ENCODE peak calls at places on chromosomes 1 and 21, in four cellular contexts. K is left ventricle myocardium inferior, D is lung, J is HepG2. P is an unnamed sample.

GRCh38 chr1:19676438-19676922 is 11.8 kb downstream of the HTR6 start:
- DNase-seq in K (peak; percentile 69), J (peak; percentile 38), D (peak; percentile 47), P (peak; percentile 58)

GRCh38 chr1:1281533-1282321 is 1.5 kb downstream of the SCNN1D start:
- DNase-seq in D (peak; percentile 62), K (peak; percentile 85), J (peak; percentile 67), P (peak; percentile 76)

GRCh38 chr1:34009340-34009975 is 145.6 kb downstream of the HMGB4 start:
- DNase-seq in K (no peak), D (no peak), J (no peak), P (no peak)

GRCh38 chr1:113266788-113267187 is 123.5 kb upstream of the MAGI3 start:
- DNase-seq in K (no peak), J (no peak), D (no peak), P (no peak)

GRCh38 chr1:235930543-235930942 is 63.8 kb upstream of the LYST start:
- DNase-seq in K (no peak), D (peak; percentile 62), J (no peak), P (no peak)

GRCh38 chr1:4171480-4172450 is 271.7 kb upstream of the C1orf174 start:
- DNase-seq in J (no peak), K (peak; percentile 20), D (no peak), P (no peak)

GRCh38 chr1:198121058-198121829 is 35.6 kb upstream of the NEK7 start:
- DNase-seq in K (no peak), J (no peak), D (no peak), P (peak; percentile 84)

GRCh38 chr1:177208920-177209319 is 38.2 kb downstream of the BRINP2 start:
- DNase-seq in K (no peak), D (no peak), J (no peak), P (no peak)

GRCh38 chr1:245046764-245047163 is 108.0 kb upstream of the KIF26B start:
- DNase-seq in K (no peak), D (no peak), J (no peak), P (no peak)

GRCh38 chr1:68384321-68384813 is 65.4 kb downstream of the RPE65 start:
- DNase-seq in J (peak; percentile 11), D (no peak), K (no peak), P (peak; percentile 98)

GRCh38 chr1:13809461-13810159 is 109.6 kb downstream of the PRDM2 start:
- DNase-seq in D (no peak), K (no peak), J (no peak), P (no peak)
- H3K4me1 ChIP-seq in D (no peaks in the 10 kb centered on the region), K (peaks cover 22% of the 10 kb centered on the region), J (no peaks in the 10 kb centered on the region), P (no peaks in the 10 kb centered on the region)

GRCh38 chr21:23936224-23936623 is 1671.1 kb downstream of the MRPL39 start:
- DNase-seq in D (no peak), K (no peak), J (no peak), P (no peak)
- TF ChIP-seq CTCF in D (no peak), K (peak; percentile 33), J (no peak), P (no peak)

GRCh38 chr1:221162352-221162751 is 283.1 kb downstream of the HLX start:
- DNase-seq in J (no peak), D (no peak), K (no peak), P (no peak)
- H3K4me1 ChIP-seq in J (no peaks in the 10 kb centered on the region), D (peaks cover 9% of the 10 kb centered on the region), K (peaks cover 29% of the 10 kb centered on the region), P (no peaks in the 10 kb centered on the region)

GRCh38 chr1:149945206-149945605 is 8.5 kb upstream of the MTMR11 start:
- DNase-seq in D (no peak), J (no peak), K (no peak), P (no peak)

GRCh38 chr1:149937779-149938178 is 1.1 kb upstream of the MTMR11 start:
- DNase-seq in D (no peak), K (no peak), J (no peak), P (no peak)

GRCh38 chr1:149940427-149940826 is 3.7 kb upstream of the MTMR11 start:
- DNase-seq in D (no peak), K (no peak), J (no peak), P (no peak)

GRCh38 chr1:149942885-149943284 is 6.2 kb upstream of the MTMR11 start:
- DNase-seq in K (no peak), J (no peak), D (no peak), P (no peak)

GRCh38 chr1:149942207-149942606 is 5.5 kb upstream of the MTMR11 start:
- DNase-seq in D (no peak), K (no peak), J (peak; percentile 56), P (no peak)
- TF ChIP-seq CTCF in D (no peak), K (peak; percentile 46), J (peak; percentile 64), P (peak; percentile 10)

GRCh38 chr1:145751491-145752021 is 32.3 kb downstream of the CD160 start:
- DNase-seq in K (no peak), J (no peak), D (no peak), P (peak; percentile 81)
- H3K4me1 ChIP-seq in K (peaks cover 16% of the 10 kb centered on the region), J (no peaks in the 10 kb centered on the region), D (no peaks in the 10 kb centered on the region), P (peaks cover 13% of the 10 kb centered on the region)

GRCh38 chr1:157136133-157136532 is 2.1 kb downstream of the ETV3 start:
- DNase-seq in D (no peak), J (peak; percentile 22), K (no peak), P (peak; percentile 32)
- TF ChIP-seq CTCF in D (no peak), J (peak; percentile 15), K (no peak), P (peak; percentile 57)

GRCh38 chr1:230146709-230147108 is 79.7 kb downstream of the GALNT2 start:
- DNase-seq in D (no peak), J (no peak), K (no peak), P (no peak)
- H3K4me1 ChIP-seq in D (peaks cover 3% of the 10 kb centered on the region), J (peaks cover 50% of the 10 kb centered on the region), K (peaks cover 75% of the 10 kb centered on the region), P (no peaks in the 10 kb centered on the region)

DNA sequence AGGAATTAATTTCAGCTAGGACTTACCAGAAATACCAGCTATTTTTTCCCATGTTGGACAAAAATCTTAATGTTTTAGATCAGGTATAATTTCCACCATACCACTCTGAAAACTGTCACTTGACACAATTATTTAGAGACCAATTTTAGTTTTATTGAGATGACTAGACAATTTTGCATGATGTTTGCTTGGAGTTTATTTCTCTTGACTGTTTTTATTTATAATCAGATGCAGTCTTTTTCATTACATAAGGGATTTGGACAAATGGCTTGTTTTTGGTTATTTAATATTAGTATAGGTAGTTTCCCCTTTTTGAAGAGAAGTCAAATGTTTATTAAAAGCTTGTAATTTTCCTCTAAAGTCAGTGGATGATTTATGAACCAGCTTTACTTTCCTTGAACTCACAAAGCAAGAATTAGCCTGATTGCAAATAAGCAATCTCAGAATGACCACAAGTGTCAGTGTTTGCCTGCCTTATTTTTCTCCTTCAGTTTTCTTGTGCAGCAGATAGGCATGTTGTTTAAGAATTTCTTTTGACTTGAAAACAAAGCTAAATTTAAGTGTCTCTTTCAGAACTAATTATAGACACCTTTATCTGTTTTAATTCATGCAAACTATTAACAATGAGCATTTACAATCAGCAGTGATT is 3.8 kb upstream of the B3GALT2 start:
- DNase-seq in J (no peak), K (no peak), D (no peak), P (peak; percentile 9)
- TF ChIP-seq CTCF in J (no peak), K (peak; percentile 55), D (no peak), P (peak; percentile 26)

GRCh38 chr1:9416918-9417500 is 122.3 kb upstream of the SLC25A33 start:
- DNase-seq in K (no peak), D (no peak), J (no peak), P (no peak)

GRCh38 chr1:9413143-9413876 is 120.6 kb downstream of the SPSB1 start:
- DNase-seq in K (peak; percentile 55), D (no peak), J (no peak), P (peak; percentile 79)

GRCh38 chr1:9410737-9411297 is 118.1 kb downstream of the SPSB1 start:
- DNase-seq in J (peak; percentile 39), K (no peak), D (no peak), P (peak; percentile 23)

GRCh38 chr1:9416506-9416905 is 122.8 kb upstream of the SLC25A33 start:
- DNase-seq in K (no peak), D (no peak), J (no peak), P (no peak)

GRCh38 chr1:9413877-9414213 is 121.2 kb downstream of the SPSB1 start:
- DNase-seq in D (no peak), K (peak; percentile 53), J (no peak), P (no peak)
- H3K4me1 ChIP-seq in D (peaks cover 4% of the 10 kb centered on the region), K (peaks cover 28% of the 10 kb centered on the region), J (peaks cover 32% of the 10 kb centered on the region), P (peaks cover 17% of the 10 kb centered on the region)

GRCh38 chr1:24157921-24158481 is 15.1 kb upstream of the IL22RA1 start:
- DNase-seq in D (no peak), J (no peak), K (no peak), P (no peak)
- TF ChIP-seq CTCF in D (no peak), J (no peak), K (peak; percentile 35), P (peak; percentile 36)